ENCODE peak calls at places on chromosomes 6 and 20, in six cellular contexts. One of them, this sample, is unnamed. For H3K9me3 and H3K9me2, the result is how much of the 10 kb centered on the place peaks cover.

GRCh38 chr6:49550413-49551125 is at the start of gene C6orf141:
- DNase-seq in HCT116: peak
- DNase-seq in PC-3: peak
- DNase-seq in GM23248: peak
- DNase-seq in OCI-LY7: no peak
- DNase-seq in PC-9: peak
- DNase-seq in this sample: peak

GRCh38 chr6:157155838-157156237 is 167.5 kb downstream of the TMEM242 start:
- DNase-seq in HCT116: no peak
- DNase-seq in PC-3: no peak
- DNase-seq in GM23248: no peak
- DNase-seq in OCI-LY7: no peak
- DNase-seq in PC-9: no peak
- DNase-seq in this sample: no peak

GRCh38 chr6:51118754-51119153 is 300.1 kb downstream of the TFAP2B start:
- DNase-seq in HCT116: no peak
- DNase-seq in PC-3: peak
- DNase-seq in GM23248: no peak
- DNase-seq in OCI-LY7: no peak
- DNase-seq in PC-9: no peak
- DNase-seq in this sample: no peak

GRCh38 chr6:28124971-28125353 is 553 bp downstream of the ZSCAN16 start:
- DNase-seq in HCT116: no peak
- DNase-seq in PC-3: no peak
- DNase-seq in GM23248: no peak
- DNase-seq in OCI-LY7: peak
- DNase-seq in PC-9: no peak
- DNase-seq in this sample: no peak

GRCh38 chr6:150273457-150274309 is 95.1 kb upstream of the IYD start:
- DNase-seq in HCT116: no peak
- DNase-seq in PC-3: no peak
- DNase-seq in GM23248: no peak
- DNase-seq in OCI-LY7: peak
- DNase-seq in PC-9: no peak
- DNase-seq in this sample: no peak

GRCh38 chr6:1641391-1641790 is 31.7 kb downstream of the FOXC1 start:
- DNase-seq in HCT116: peak
- DNase-seq in PC-3: peak
- DNase-seq in GM23248: no peak
- DNase-seq in OCI-LY7: no peak
- DNase-seq in PC-9: peak
- DNase-seq in this sample: peak

GRCh38 chr6:178119-178518 is 114.2 kb upstream of the DUSP22 start:
- DNase-seq in HCT116: no peak
- DNase-seq in PC-3: no peak
- DNase-seq in GM23248: no peak
- DNase-seq in OCI-LY7: no peak
- DNase-seq in PC-9: no peak
- DNase-seq in this sample: no peak

GRCh38 chr20:43243672-43244269 is 54.1 kb upstream of the PTPRT start:
- DNase-seq in HCT116: no peak
- DNase-seq in PC-3: peak
- DNase-seq in GM23248: peak
- DNase-seq in OCI-LY7: peak
- DNase-seq in PC-9: no peak
- DNase-seq in this sample: no peak

GRCh38 chr6:14598017-14598864 is 480.7 kb downstream of the CD83 start:
- DNase-seq in HCT116: no peak
- DNase-seq in PC-3: no peak
- DNase-seq in GM23248: no peak
- DNase-seq in OCI-LY7: no peak
- DNase-seq in PC-9: no peak
- DNase-seq in this sample: no peak

GRCh38 chr20:59134182-59134581 is 29.4 kb upstream of the ZNF831 start:
- DNase-seq in HCT116: no peak
- DNase-seq in PC-3: no peak
- DNase-seq in GM23248: no peak
- DNase-seq in OCI-LY7: no peak
- DNase-seq in PC-9: no peak
- DNase-seq in this sample: no peak

GRCh38 chr20:20224806-20225205 is 143.1 kb upstream of the INSM1 start:
- DNase-seq in HCT116: no peak
- DNase-seq in PC-3: no peak
- DNase-seq in GM23248: no peak
- DNase-seq in OCI-LY7: no peak
- DNase-seq in PC-9: no peak
- DNase-seq in this sample: no peak

GRCh38 chr6:130933712-130934200 is 106.5 kb downstream of the SMLR1 start:
- DNase-seq in HCT116: no peak
- DNase-seq in PC-3: peak
- DNase-seq in GM23248: peak
- DNase-seq in OCI-LY7: no peak
- DNase-seq in PC-9: peak
- DNase-seq in this sample: peak

GRCh38 chr20:10505320-10506226 is 70.5 kb downstream of the SLX4IP start:
- DNase-seq in HCT116: no peak
- DNase-seq in PC-3: no peak
- DNase-seq in GM23248: peak
- DNase-seq in OCI-LY7: no peak
- DNase-seq in PC-9: no peak
- DNase-seq in this sample: peak

GRCh38 chr6:137353346-137353745 is 134.2 kb upstream of the IFNGR1 start:
- DNase-seq in HCT116: no peak
- DNase-seq in PC-3: no peak
- DNase-seq in GM23248: no peak
- DNase-seq in OCI-LY7: peak
- DNase-seq in PC-9: peak
- DNase-seq in this sample: no peak

GRCh38 chr6:109105681-109106080 is 10.4 kb downstream of the CEP57L1 start:
- DNase-seq in HCT116: no peak
- DNase-seq in PC-3: no peak
- DNase-seq in GM23248: no peak
- DNase-seq in OCI-LY7: no peak
- DNase-seq in PC-9: no peak
- DNase-seq in this sample: no peak

GRCh38 chr20:26167499-26167898 is 470.8 kb upstream of the ZNF337 start:
- DNase-seq in HCT116: no peak
- DNase-seq in PC-3: peak
- DNase-seq in GM23248: peak
- DNase-seq in OCI-LY7: no peak
- DNase-seq in PC-9: no peak
- DNase-seq in this sample: no peak

GRCh38 chr20:38134427-38135281 is 30.4 kb downstream of the TGM2 start:
- DNase-seq in HCT116: no peak
- DNase-seq in PC-3: peak
- DNase-seq in GM23248: peak
- DNase-seq in OCI-LY7: no peak
- DNase-seq in PC-9: peak
- DNase-seq in this sample: no peak

GRCh38 chr20:63089051-63089907 is 82.5 kb upstream of the BHLHE23 start:
- DNase-seq in HCT116: no peak
- DNase-seq in PC-3: peak
- DNase-seq in GM23248: no peak
- DNase-seq in OCI-LY7: no peak
- DNase-seq in PC-9: peak
- DNase-seq in this sample: no peak

GRCh38 chr6:72642435-72642834 is 20.6 kb downstream of the KCNQ5 start:
- DNase-seq in HCT116: no peak
- DNase-seq in PC-3: no peak
- DNase-seq in GM23248: no peak
- DNase-seq in OCI-LY7: no peak
- DNase-seq in PC-9: no peak
- DNase-seq in this sample: no peak

GRCh38 chr6:34237316-34237721 is 646 bp downstream of the HMGA1 start:
- DNase-seq in HCT116: no peak
- DNase-seq in PC-3: peak
- DNase-seq in GM23248: peak
- DNase-seq in OCI-LY7: peak
- DNase-seq in PC-9: no peak
- DNase-seq in this sample: peak

GRCh38 chr6:79413562-79414002 is 123.6 kb downstream of the LCA5 start:
- DNase-seq in HCT116: no peak
- DNase-seq in PC-3: peak
- DNase-seq in GM23248: peak
- DNase-seq in OCI-LY7: no peak
- DNase-seq in PC-9: peak
- DNase-seq in this sample: peak

GRCh38 chr6:27156874-27157460 is 90.5 kb upstream of the PRSS16 start:
- DNase-seq in HCT116: no peak
- DNase-seq in PC-3: no peak
- DNase-seq in GM23248: peak
- DNase-seq in OCI-LY7: no peak
- DNase-seq in PC-9: no peak
- DNase-seq in this sample: no peak

GRCh38 chr6:56091159-56091869 is 156.1 kb downstream of the COL21A1 start:
- DNase-seq in HCT116: peak
- DNase-seq in PC-3: peak
- DNase-seq in GM23248: peak
- DNase-seq in OCI-LY7: no peak
- DNase-seq in PC-9: peak
- DNase-seq in this sample: peak

DNA sequence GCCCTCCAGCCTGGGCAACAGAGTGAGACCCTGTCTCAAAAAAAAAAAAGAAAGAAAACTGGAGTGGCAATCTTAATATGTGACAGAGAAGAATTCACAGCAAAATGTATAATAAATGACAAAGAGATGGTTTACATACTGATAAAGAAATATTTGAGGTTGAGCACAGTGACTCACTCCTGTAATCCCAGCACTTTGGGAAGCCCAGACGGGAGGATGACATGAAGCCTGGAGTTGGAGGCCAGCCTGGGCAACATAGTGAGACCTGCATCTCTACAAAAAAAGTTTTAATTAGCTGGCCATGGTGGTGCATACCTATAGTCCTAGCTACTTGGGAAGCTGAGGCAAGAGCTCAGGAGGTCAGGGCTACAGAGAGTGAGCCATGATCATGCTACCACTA is 12.4 kb upstream of the DEFB118 start:
- DNase-seq in HCT116: no peak
- DNase-seq in PC-3: peak
- DNase-seq in GM23248: peak
- DNase-seq in OCI-LY7: no peak
- DNase-seq in PC-9: no peak
- DNase-seq in this sample: no peak
- H3K9me3 ChIP-seq in HCT116: under half
- H3K9me3 ChIP-seq in PC-3: under half
- H3K9me3 ChIP-seq in GM23248: under half
- H3K9me3 ChIP-seq in OCI-LY7: under half
- H3K9me3 ChIP-seq in PC-9: under half
- H3K9me3 ChIP-seq in this sample: under half

DNA sequence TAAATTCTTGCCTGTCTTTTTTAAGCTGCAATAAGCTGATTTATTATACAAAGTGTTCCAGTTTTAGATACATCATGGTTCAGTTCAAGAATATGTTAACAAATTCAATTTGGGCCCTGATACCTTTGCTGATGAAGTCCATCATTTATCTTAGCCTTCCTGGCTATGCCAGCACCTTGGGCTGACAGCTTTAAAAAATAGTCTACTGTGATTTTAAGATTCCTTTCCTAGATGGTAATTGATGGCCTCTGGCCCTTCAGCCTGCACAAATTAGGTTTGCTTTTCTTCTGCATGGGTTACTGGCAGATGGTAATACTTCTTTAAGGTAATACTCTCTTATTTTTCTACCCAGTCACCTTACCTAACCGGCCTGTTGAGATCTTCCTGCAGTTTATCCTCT is 7.1 kb upstream of the TMEM217 start:
- DNase-seq in HCT116: no peak
- DNase-seq in PC-3: no peak
- DNase-seq in GM23248: no peak
- DNase-seq in OCI-LY7: no peak
- DNase-seq in PC-9: no peak
- DNase-seq in this sample: no peak
- H3K4me3 ChIP-seq in HCT116: no peak
- H3K4me3 ChIP-seq in PC-3: no peak
- H3K4me3 ChIP-seq in GM23248: no peak
- H3K4me3 ChIP-seq in OCI-LY7: no peak
- H3K4me3 ChIP-seq in PC-9: no peak
- H3K4me3 ChIP-seq in this sample: no peak

GRCh38 chr6:44500074-44500473 is 112.6 kb downstream of the CDC5L start:
- DNase-seq in HCT116: no peak
- DNase-seq in PC-3: no peak
- DNase-seq in GM23248: no peak
- DNase-seq in OCI-LY7: no peak
- DNase-seq in PC-9: no peak
- DNase-seq in this sample: no peak

GRCh38 chr6:44505751-44506150 is 118.2 kb downstream of the CDC5L start:
- DNase-seq in HCT116: no peak
- DNase-seq in PC-3: no peak
- DNase-seq in GM23248: no peak
- DNase-seq in OCI-LY7: no peak
- DNase-seq in PC-9: no peak
- DNase-seq in this sample: no peak

GRCh38 chr6:44507014-44507413 is 119.5 kb downstream of the CDC5L start:
- DNase-seq in HCT116: no peak
- DNase-seq in PC-3: no peak
- DNase-seq in GM23248: no peak
- DNase-seq in OCI-LY7: no peak
- DNase-seq in PC-9: no peak
- DNase-seq in this sample: no peak

GRCh38 chr6:44504321-44504761 is 116.8 kb downstream of the CDC5L start:
- DNase-seq in HCT116: no peak
- DNase-seq in PC-3: no peak
- DNase-seq in GM23248: no peak
- DNase-seq in OCI-LY7: no peak
- DNase-seq in PC-9: no peak
- DNase-seq in this sample: no peak

DNA sequence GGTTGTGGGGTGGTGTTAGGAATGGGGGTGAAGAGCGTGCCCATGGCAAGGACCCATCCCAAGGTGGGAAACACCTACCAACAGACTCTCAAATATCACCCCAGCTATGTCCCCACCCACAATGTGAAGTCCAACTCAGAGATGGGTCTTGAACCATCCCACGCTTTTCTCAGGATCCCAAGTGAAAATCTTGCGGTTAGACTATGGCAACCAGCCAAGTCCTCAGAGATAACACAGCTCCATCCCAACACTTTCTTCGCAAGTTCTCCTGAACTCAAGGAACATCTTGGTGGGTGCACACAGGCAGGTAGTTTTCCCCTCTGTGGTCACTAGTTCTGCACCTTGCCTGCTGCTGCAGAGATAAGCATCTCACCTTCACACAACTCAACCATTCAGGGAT is 116.0 kb downstream of the CDC5L start:
- DNase-seq in HCT116: no peak
- DNase-seq in PC-3: no peak
- DNase-seq in GM23248: no peak
- DNase-seq in OCI-LY7: no peak
- DNase-seq in PC-9: no peak
- DNase-seq in this sample: no peak
- H3K9me2 ChIP-seq in HCT116: under half
- H3K9me2 ChIP-seq in PC-3: under half
- H3K9me2 ChIP-seq in GM23248: under half
- H3K9me2 ChIP-seq in OCI-LY7: under half
- H3K9me2 ChIP-seq in PC-9: under half
- H3K9me2 ChIP-seq in this sample: under half

DNA sequence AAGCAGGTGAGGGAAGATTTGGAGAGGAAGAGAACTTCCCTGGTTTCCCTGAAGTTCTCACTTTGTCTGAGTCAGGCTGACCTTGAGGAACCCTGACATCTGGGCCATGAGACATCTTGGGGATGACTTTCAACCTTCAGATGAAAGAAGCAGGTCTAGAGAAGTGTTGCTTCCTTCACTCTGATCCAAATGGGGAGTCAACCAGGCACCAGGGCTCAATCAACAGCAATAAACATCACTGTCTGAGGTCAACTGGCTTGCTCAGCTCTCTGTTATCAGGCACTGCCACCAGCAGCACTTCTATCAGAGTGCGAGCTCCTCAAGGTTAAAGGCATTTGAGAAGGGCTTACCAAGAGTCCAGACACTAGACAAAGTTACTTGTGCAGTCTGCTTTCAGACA is 6.3 kb downstream of the ACOT8 start:
- DNase-seq in HCT116: no peak
- DNase-seq in PC-3: no peak
- DNase-seq in GM23248: no peak
- DNase-seq in OCI-LY7: no peak
- DNase-seq in PC-9: no peak
- DNase-seq in this sample: no peak
- H3K9me3 ChIP-seq in HCT116: under half
- H3K9me3 ChIP-seq in PC-3: under half
- H3K9me3 ChIP-seq in GM23248: under half
- H3K9me3 ChIP-seq in OCI-LY7: under half
- H3K9me3 ChIP-seq in PC-9: under half
- H3K9me3 ChIP-seq in this sample: under half